ENCODE peak calls at places on chromosomes 7 and 10, in five cellular contexts. Y is HCT116, R is prostate gland, G is sigmoid colon, V is vagina. P is an unnamed sample.
A peak's percentile ranks its signal among the peaks of the same experiment; 100 is the strongest.

GRCh38 chr7:130358471-130358870 is 13.9 kb downstream of the CPA5 start:
- DNase-seq in Y (no peak), R (no peak), G (peak; percentile 22), V (no peak), P (no peak)

GRCh38 chr7:155426543-155427410 is 31.2 kb upstream of the EN2 start:
- DNase-seq in Y (no peak), R (no peak), G (no peak), V (no peak), P (peak; percentile 47)

GRCh38 chr7:20350518-20350951 is 19.8 kb downstream of the ITGB8 start:
- DNase-seq in Y (no peak), R (peak; percentile 24), G (peak; percentile 70), V (no peak), P (no peak)

GRCh38 chr7:69208848-69209247 is 389.4 kb upstream of the AUTS2 start:
- DNase-seq in Y (no peak), R (no peak), G (no peak), V (no peak), P (no peak)

GRCh38 chr7:12683678-12684077 is 3.8 kb upstream of the ARL4A start:
- DNase-seq in Y (no peak), R (no peak), G (no peak), V (no peak), P (no peak)

GRCh38 chr10:681670-682318 is 7.7 kb downstream of the DIP2C start:
- DNase-seq in Y (no peak), R (no peak), G (no peak), V (no peak), P (no peak)

GRCh38 chr7:31788445-31788844 is 101.4 kb downstream of the PPP1R17 start:
- DNase-seq in Y (no peak), R (no peak), G (no peak), V (no peak), P (no peak)

GRCh38 chr10:98316661-98317060 is 48.7 kb upstream of the LOXL4 start:
- DNase-seq in Y (no peak), R (no peak), G (no peak), V (no peak), P (no peak)

GRCh38 chr7:71255537-71256178 is 123.7 kb downstream of the GALNT17 start:
- DNase-seq in Y (no peak), R (no peak), G (no peak), V (no peak), P (no peak)

DNA sequence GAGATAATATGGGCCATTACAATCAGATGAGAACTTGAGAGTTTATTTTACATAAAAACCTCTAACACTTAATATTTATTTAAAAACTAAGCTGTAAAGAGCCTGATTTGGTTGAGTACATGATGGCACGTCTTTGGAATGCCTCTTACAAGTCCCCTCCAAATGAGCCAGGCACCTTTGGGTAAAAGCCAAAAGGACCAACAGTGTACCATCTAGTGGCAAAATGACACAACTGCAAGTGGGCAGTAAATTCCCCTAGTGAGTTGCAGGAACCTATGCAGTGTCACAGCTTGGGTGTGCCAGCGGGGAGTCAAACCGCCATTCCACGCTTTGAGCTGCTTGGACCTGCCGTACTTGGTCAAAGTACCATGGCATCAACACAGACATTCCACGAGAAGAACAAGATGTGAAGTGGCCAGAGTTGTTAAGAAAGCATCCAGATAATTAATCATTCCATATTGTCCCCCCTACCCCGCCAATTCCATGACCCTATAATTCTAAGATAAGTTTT is 115.3 kb downstream of the SORBS1 start:
- DNase-seq in Y (peak; percentile 80), R (peak; percentile 46), G (peak; percentile 86), V (no peak), P (no peak)
- TF ChIP-seq POLR2AphosphoS5 in Y (no peak), R (peak; percentile 66), G (peak; percentile 73), V (peak; percentile 14), P (no peak)

GRCh38 chr10:104337527-104337984 is 709 bp downstream of the ITPRIP start:
- DNase-seq in Y (no peak), R (no peak), G (no peak), V (peak; percentile 72), P (peak; percentile 89)

GRCh38 chr10:104339469-104340098 is 1.3 kb upstream of the ITPRIP start:
- DNase-seq in Y (no peak), R (peak; percentile 75), G (peak; percentile 87), V (no peak), P (no peak)

GRCh38 chr10:104340692-104341091 is 2.4 kb upstream of the ITPRIP start:
- DNase-seq in Y (no peak), R (no peak), G (no peak), V (no peak), P (no peak)

GRCh38 chr10:104337985-104338735 is at the start of gene ITPRIP:
- DNase-seq in Y (peak; percentile 69), R (peak; percentile 71), G (peak; percentile 93), V (peak; percentile 96), P (peak; percentile 93)

GRCh38 chr10:104340099-104340594 is 1.9 kb upstream of the ITPRIP start:
- DNase-seq in Y (no peak), R (no peak), G (no peak), V (no peak), P (no peak)
- TF ChIP-seq POLR2A in Y (no peak), R (no peak), G (no peak), V (no peak), P (no peak)

DNA sequence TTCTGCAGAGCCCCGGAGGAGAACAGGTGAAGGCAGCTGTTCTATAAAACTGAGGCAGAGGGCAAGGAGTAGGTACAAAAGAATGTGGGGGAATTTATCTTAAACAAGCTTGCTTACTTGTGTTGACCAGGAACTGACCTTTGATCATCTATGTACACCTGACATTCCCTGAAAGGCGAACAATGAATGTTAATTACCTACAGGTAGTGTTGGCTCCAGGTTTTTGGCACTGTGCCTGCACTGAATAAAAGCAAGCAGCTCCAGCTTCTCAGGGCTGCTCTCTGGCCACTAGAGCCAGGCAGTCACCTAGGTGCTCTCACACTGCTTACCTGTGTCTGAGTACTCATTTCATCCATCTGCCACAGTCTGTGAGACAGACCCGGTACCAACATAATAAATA is 87.0 kb downstream of the RAPGEF5 start:
- DNase-seq in Y (no peak), R (no peak), G (no peak), V (no peak), P (no peak)
- TF ChIP-seq POLR2AphosphoS5 in Y (no peak), R (no peak), G (no peak), V (no peak), P (no peak)

GRCh38 chr10:93098816-93099215 is 25.1 kb downstream of the CYP26A1 start:
- DNase-seq in Y (no peak), R (no peak), G (no peak), V (no peak), P (no peak)
- TF ChIP-seq POLR2A in Y (no peak), R (no peak), G (no peak), V (no peak), P (no peak)

GRCh38 chr10:74924251-74924954 is 98.0 kb downstream of the KAT6B start:
- DNase-seq in Y (peak; percentile 57), R (no peak), G (no peak), V (no peak), P (no peak)

GRCh38 chr10:74922921-74923320 is 96.5 kb downstream of the KAT6B start:
- DNase-seq in Y (no peak), R (no peak), G (no peak), V (no peak), P (no peak)

GRCh38 chr10:74923556-74923955 is 97.2 kb downstream of the KAT6B start:
- DNase-seq in Y (no peak), R (no peak), G (no peak), V (no peak), P (no peak)

GRCh38 chr10:74919671-74920070 is 93.3 kb downstream of the KAT6B start:
- DNase-seq in Y (no peak), R (no peak), G (no peak), V (no peak), P (no peak)

DNA sequence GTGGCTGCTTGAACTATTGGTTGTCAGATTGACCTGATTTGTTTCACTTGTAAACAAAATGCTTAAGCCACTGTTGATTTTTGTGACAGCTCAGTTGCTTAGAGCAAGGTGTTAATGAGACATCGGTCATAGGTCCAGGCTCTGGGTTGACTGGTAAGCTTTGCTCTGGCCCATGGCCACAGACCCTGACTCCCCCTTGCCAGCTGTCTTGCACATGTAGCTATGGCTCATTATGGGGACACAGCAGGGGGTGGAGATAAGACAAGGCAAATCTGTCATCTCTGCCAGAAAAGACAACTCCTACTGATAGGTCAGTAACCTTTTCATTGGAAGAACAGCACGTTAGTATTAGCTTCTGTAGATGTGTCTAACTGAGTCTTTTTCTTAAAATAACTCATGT is 95.3 kb downstream of the KAT6B start:
- DNase-seq in Y (no peak), R (no peak), G (no peak), V (no peak), P (no peak)
- TF ChIP-seq POLR2AphosphoS5 in Y (no peak), R (no peak), G (no peak), V (no peak), P (no peak)

GRCh38 chr10:114821915-114822770 is 563 bp downstream of the FHIP2A start:
- DNase-seq in Y (no peak), R (peak; percentile 24), G (peak; percentile 72), V (no peak), P (peak; percentile 88)

GRCh38 chr10:114819313-114819712 is 2.3 kb upstream of the FHIP2A start:
- DNase-seq in Y (no peak), R (no peak), G (no peak), V (no peak), P (no peak)

GRCh38 chr10:114822771-114823463 is 1.3 kb downstream of the FHIP2A start:
- DNase-seq in Y (no peak), R (no peak), G (no peak), V (no peak), P (no peak)

GRCh38 chr10:114824396-114824795 is 2.8 kb downstream of the FHIP2A start:
- DNase-seq in Y (no peak), R (no peak), G (no peak), V (no peak), P (no peak)

DNA sequence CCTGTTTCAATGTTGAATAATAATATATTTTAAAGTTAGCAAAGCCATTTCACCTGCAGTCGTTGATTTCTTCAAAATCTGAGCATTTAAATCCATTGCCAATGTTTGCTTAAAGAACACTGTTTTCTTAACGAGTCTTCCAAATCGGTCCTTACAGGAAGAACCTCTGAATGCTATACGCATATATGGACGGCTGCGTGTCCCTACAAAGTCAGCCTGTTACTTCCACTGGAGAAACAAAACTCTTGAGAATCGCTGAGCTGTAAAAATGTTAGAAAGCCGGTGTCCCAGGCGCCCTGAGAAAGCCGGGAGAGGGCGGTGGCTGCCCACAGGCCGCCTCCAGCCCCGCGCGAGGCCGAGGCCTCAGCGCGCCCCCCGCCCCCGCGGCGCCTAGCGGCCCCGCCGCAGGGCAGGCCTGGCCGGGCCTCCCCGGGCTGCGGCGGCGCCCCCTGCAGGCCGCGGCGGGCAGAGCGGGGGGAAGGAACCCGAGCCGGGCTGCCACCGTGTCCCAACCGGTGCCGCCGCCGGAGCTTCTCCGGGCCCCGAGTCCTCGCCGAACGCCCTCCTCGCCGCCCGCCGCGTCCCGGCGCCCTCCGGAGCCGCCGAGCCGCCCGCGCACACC is at the start of gene FHIP2A:
- DNase-seq in Y (peak; percentile 54), R (peak; percentile 64), G (peak; percentile 82), V (no peak), P (peak; percentile 97)
- TF ChIP-seq POLR2A in Y (peak; percentile 30), R (no peak), G (no peak), V (no peak), P (no peak)

GRCh38 chr7:110929514-110930258 is 161.2 kb upstream of the LRRN3 start:
- DNase-seq in Y (no peak), R (no peak), G (no peak), V (no peak), P (no peak)
- TF ChIP-seq POLR2AphosphoS5 in Y (no peak), R (no peak), G (no peak), V (no peak), P (no peak)

P was measured in spleen.